ENCODE peak calls at places on chromosomes 6 and 20, in five cellular contexts. B, C, V, E and L are unnamed samples.
A peak's percentile ranks its signal among the peaks of the same experiment; 100 is the strongest.

GRCh38 chr6:31356946-31357466 is at the start of gene HLA-B:
- DNase-seq in B (peak; percentile 42), C (no peak), V (peak; percentile 87), E (peak; percentile 86), L (peak; percentile 87)

GRCh38 chr20:47785321-47785899 is at the start of gene SULF2:
- DNase-seq in B (no peak), C (no peak), V (no peak), E (peak; percentile 32), L (peak; percentile 50)

GRCh38 chr6:96420294-96420693 is 101.3 kb upstream of the UFL1 start:
- DNase-seq in B (no peak), C (no peak), V (no peak), E (no peak), L (no peak)

GRCh38 chr6:33801611-33802010 is 2.2 kb downstream of the MLN start:
- DNase-seq in B (no peak), C (no peak), V (no peak), E (no peak), L (no peak)

GRCh38 chr6:80961166-80961565 is 791.3 kb downstream of the TENT5A start:
- DNase-seq in B (no peak), C (no peak), V (no peak), E (no peak), L (no peak)

GRCh38 chr6:130425532-130425931 is 59.7 kb downstream of the TMEM200A start:
- DNase-seq in B (no peak), C (no peak), V (peak; percentile 53), E (no peak), L (no peak)

GRCh38 chr6:96014846-96015245 is 928 bp upstream of the FUT9 start:
- DNase-seq in B (no peak), C (no peak), V (no peak), E (no peak), L (no peak)

GRCh38 chr6:50922579-50923525 is 104.2 kb downstream of the TFAP2B start:
- DNase-seq in B (no peak), C (no peak), V (no peak), E (no peak), L (peak; percentile 32)

GRCh38 chr6:25296217-25296905 is 17.2 kb downstream of the CARMIL1 start:
- DNase-seq in B (no peak), C (no peak), V (no peak), E (no peak), L (no peak)

GRCh38 chr6:18551228-18551627 is 164.1 kb downstream of the RNF144B start:
- DNase-seq in B (no peak), C (no peak), V (peak; percentile 72), E (peak; percentile 76), L (peak; percentile 77)

GRCh38 chr6:150620763-150621162 is 21.1 kb downstream of the PLEKHG1 start:
- DNase-seq in B (no peak), C (no peak), V (no peak), E (no peak), L (no peak)

GRCh38 chr20:58045156-58045555 is 183.3 kb downstream of the ANKRD60 start:
- DNase-seq in B (no peak), C (no peak), V (no peak), E (no peak), L (no peak)

GRCh38 chr20:25304025-25304549 is 56.2 kb downstream of the PYGB start:
- DNase-seq in B (no peak), C (no peak), V (no peak), E (no peak), L (no peak)

GRCh38 chr20:52494244-52494643 is 302.7 kb upstream of the ZFP64 start:
- DNase-seq in B (no peak), C (peak; percentile 32), V (peak; percentile 98), E (peak; percentile 93), L (peak; percentile 97)

GRCh38 chr6:4608361-4609115 is 167.7 kb upstream of the CDYL start:
- DNase-seq in B (peak; percentile 84), C (no peak), V (no peak), E (no peak), L (no peak)

GRCh38 chr20:63868264-63868663 is 3.2 kb downstream of the TPD52L2 start:
- DNase-seq in B (no peak), C (no peak), V (no peak), E (no peak), L (no peak)

GRCh38 chr6:45493761-45494160 is 116.0 kb upstream of the SUPT3H start:
- DNase-seq in B (no peak), C (no peak), V (no peak), E (no peak), L (peak; percentile 9)

GRCh38 chr20:58629213-58629575 is 21.9 kb upstream of the STX16 start:
- DNase-seq in B (no peak), C (no peak), V (no peak), E (no peak), L (no peak)

GRCh38 chr20:49573900-49574416 is 6.0 kb upstream of the PTGIS start:
- DNase-seq in B (no peak), C (no peak), V (peak; percentile 59), E (no peak), L (no peak)

GRCh38 chr20:23920408-23920780 is 40.8 kb upstream of the CST5 start:
- DNase-seq in B (no peak), C (no peak), V (no peak), E (no peak), L (no peak)

GRCh38 chr6:79630883-79631799 is at the start of gene SH3BGRL2:
- DNase-seq in B (peak; percentile 68), C (no peak), V (peak; percentile 59), E (peak; percentile 68), L (peak; percentile 61)

GRCh38 chr6:89818977-89819335 is 638 bp downstream of the MDN1 start:
- DNase-seq in B (no peak), C (no peak), V (peak; percentile 30), E (peak; percentile 43), L (peak; percentile 68)

GRCh38 chr6:42929928-42930360 is 664 bp downstream of the CNPY3 start:
- DNase-seq in B (peak; percentile 33), C (no peak), V (peak; percentile 82), E (peak; percentile 66), L (peak; percentile 70)

GRCh38 chr20:49562341-49563014 is 5.5 kb downstream of the PTGIS start:
- DNase-seq in B (no peak), C (no peak), V (peak; percentile 84), E (peak; percentile 92), L (no peak)

GRCh38 chr6:155313602-155314091 is 637 bp downstream of the TFB1M start:
- DNase-seq in B (no peak), C (no peak), V (no peak), E (peak; percentile 14), L (peak; percentile 62)

GRCh38 chr6:7236312-7237209 is 76.4 kb downstream of the SSR1 start:
- DNase-seq in B (no peak), C (no peak), V (no peak), E (no peak), L (peak; percentile 74)

GRCh38 chr6:150069707-150070106 is 786 bp upstream of the ULBP3 start:
- DNase-seq in B (no peak), C (no peak), V (no peak), E (no peak), L (no peak)

GRCh38 chr6:42742116-42742894 is 3.6 kb downstream of the TBCC start:
- DNase-seq in B (no peak), C (no peak), V (peak; percentile 68), E (peak; percentile 57), L (peak; percentile 80)

GRCh38 chr6:16106991-16107787 is 21.7 kb upstream of the MYLIP start:
- DNase-seq in B (no peak), C (no peak), V (no peak), E (no peak), L (no peak)

GRCh38 chr6:104525677-104526322 is 333.9 kb downstream of the HACE1 start:
- DNase-seq in B (peak; percentile 82), C (peak; percentile 28), V (peak; percentile 64), E (peak; percentile 92), L (peak; percentile 81)

GRCh38 chr6:167811689-167812487 is 14.8 kb upstream of the AFDN start:
- DNase-seq in B (no peak), C (no peak), V (no peak), E (peak; percentile 39), L (no peak)

GRCh38 chr6:51584163-51584562 is 503.2 kb downstream of the PKHD1 start:
- DNase-seq in B (no peak), C (no peak), V (no peak), E (no peak), L (no peak)

GRCh38 chr6:5695260-5696245 is 311.2 kb downstream of the NRN1 start:
- DNase-seq in B (no peak), C (no peak), V (peak; percentile 79), E (peak; percentile 27), L (peak; percentile 79)

GRCh38 chr6:132764370-132764769 is 6.7 kb upstream of the VNN2 start:
- DNase-seq in B (no peak), C (peak; percentile 32), V (peak; percentile 83), E (peak; percentile 82), L (peak; percentile 97)

GRCh38 chr6:163764565-163764964 is 350.0 kb downstream of the QKI start:
- DNase-seq in B (no peak), C (no peak), V (peak; percentile 34), E (no peak), L (no peak)

GRCh38 chr6:161353208-161353613 is 79.3 kb upstream of the AGPAT4 start:
- DNase-seq in B (peak; percentile 50), C (no peak), V (no peak), E (peak; percentile 16), L (peak; percentile 25)

GRCh38 chr20:4610871-4611270 is 110.8 kb upstream of the PRND start:
- DNase-seq in B (no peak), C (no peak), V (no peak), E (no peak), L (no peak)

GRCh38 chr20:62736407-62737071 is 27.9 kb downstream of the NTSR1 start:
- DNase-seq in B (no peak), C (no peak), V (no peak), E (no peak), L (no peak)

GRCh38 chr6:7172605-7173185 is 64.9 kb downstream of the RREB1 start:
- DNase-seq in B (no peak), C (no peak), V (peak; percentile 63), E (peak; percentile 62), L (peak; percentile 17)

GRCh38 chr6:134691180-134691579 is 258.7 kb downstream of the ALDH8A1 start:
- DNase-seq in B (no peak), C (no peak), V (no peak), E (no peak), L (no peak)
- TF ChIP-seq CTCF in B (no peak), C (no peak), V (no peak), E (no peak), L (no peak)

DNA sequence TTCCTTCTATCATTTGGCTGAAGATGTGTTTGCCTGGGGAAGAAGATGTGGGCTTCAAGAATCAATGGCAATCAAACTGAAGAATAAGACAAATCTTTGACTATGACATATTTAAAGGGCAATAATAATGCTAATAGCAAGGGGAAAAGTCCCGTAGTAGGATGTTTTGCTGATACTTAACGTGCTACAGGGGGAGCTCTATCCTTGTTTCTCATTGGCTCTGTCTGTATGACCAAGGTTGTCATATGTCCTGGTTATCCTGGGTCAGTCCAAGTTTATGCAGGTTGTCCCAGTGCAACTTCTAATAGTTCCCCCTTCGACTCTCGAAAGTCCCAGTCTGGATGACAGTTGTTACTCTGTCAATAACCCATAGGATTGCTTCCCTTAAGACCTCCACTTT is 321.3 kb downstream of the DHX35 start:
- DNase-seq in B (no peak), C (no peak), V (no peak), E (no peak), L (no peak)
- TF ChIP-seq CTCF in B (no peak), C (no peak), V (no peak), E (no peak), L (no peak)

GRCh38 chr6:3456794-3457709 is at the start of gene SLC22A23:
- DNase-seq in B (no peak), C (no peak), V (no peak), E (no peak), L (peak; percentile 77)
- TF ChIP-seq CTCF in B (peak; percentile 78), C (no peak), V (peak; percentile 59), E (peak; percentile 3), L (peak; percentile 19)

GRCh38 chr20:9838035-9838377 is 870 bp downstream of the PAK5 start:
- DNase-seq in B (no peak), C (no peak), V (no peak), E (no peak), L (no peak)
- TF ChIP-seq CTCF in B (no peak), C (no peak), V (no peak), E (no peak), L (no peak)